ENCODE peak calls at places on chromosomes 7 and 10, in five cellular contexts. One of them, this sample, is unnamed.

GRCh38 chr10:126247454-126247975 is 140.8 kb downstream of the ADAM12 start:
- DNase-seq in activated T-helper 1 cell treated with Interleukin-2 at 50 U/mL for 16 hours: no peak
- DNase-seq in lower lobe of right lung: peak
- DNase-seq in EL: peak
- DNase-seq in left lobe of liver: no peak
- DNase-seq in this sample: no peak

GRCh38 chr7:139231513-139232376 is 708 bp downstream of the UBN2 start:
- DNase-seq in activated T-helper 1 cell treated with Interleukin-2 at 50 U/mL for 16 hours: peak
- DNase-seq in lower lobe of right lung: peak
- DNase-seq in EL: peak
- DNase-seq in left lobe of liver: peak
- DNase-seq in this sample: peak

GRCh38 chr10:60537697-60538096 is 148.0 kb upstream of the ANK3 start:
- DNase-seq in activated T-helper 1 cell treated with Interleukin-2 at 50 U/mL for 16 hours: no peak
- DNase-seq in lower lobe of right lung: no peak
- DNase-seq in EL: no peak
- DNase-seq in left lobe of liver: no peak
- DNase-seq in this sample: no peak

GRCh38 chr7:101068401-101068800 is 16.9 kb upstream of the TRIM56 start:
- DNase-seq in activated T-helper 1 cell treated with Interleukin-2 at 50 U/mL for 16 hours: no peak
- DNase-seq in lower lobe of right lung: peak
- DNase-seq in EL: no peak
- DNase-seq in left lobe of liver: no peak
- DNase-seq in this sample: no peak

GRCh38 chr7:94008537-94008936 is 4.4 kb upstream of the BET1 start:
- DNase-seq in activated T-helper 1 cell treated with Interleukin-2 at 50 U/mL for 16 hours: no peak
- DNase-seq in lower lobe of right lung: no peak
- DNase-seq in EL: no peak
- DNase-seq in left lobe of liver: no peak
- DNase-seq in this sample: no peak

GRCh38 chr7:39428221-39428620 is 138.0 kb upstream of the YAE1 start:
- DNase-seq in activated T-helper 1 cell treated with Interleukin-2 at 50 U/mL for 16 hours: no peak
- DNase-seq in lower lobe of right lung: no peak
- DNase-seq in EL: peak
- DNase-seq in left lobe of liver: no peak
- DNase-seq in this sample: no peak

GRCh38 chr7:71846160-71846559 is 566.0 kb downstream of the CALN1 start:
- DNase-seq in activated T-helper 1 cell treated with Interleukin-2 at 50 U/mL for 16 hours: no peak
- DNase-seq in lower lobe of right lung: no peak
- DNase-seq in EL: no peak
- DNase-seq in left lobe of liver: no peak
- DNase-seq in this sample: no peak

GRCh38 chr10:79322616-79323566 is 24.4 kb upstream of the PPIF start:
- DNase-seq in activated T-helper 1 cell treated with Interleukin-2 at 50 U/mL for 16 hours: peak
- DNase-seq in lower lobe of right lung: peak
- DNase-seq in EL: peak
- DNase-seq in left lobe of liver: no peak
- DNase-seq in this sample: peak